ENCODE peak calls at places on chromosomes 11 and 22, in ten cellular contexts. T is GM04503; O is AG09309; Y is stimulated activated effector memory CD8-positive, alpha-beta T cell treated with anti-CD3 and anti-CD28 coated beads, Interleukin-12 subunit alpha, Interleukin-12 subunit beta, amount 100 ng/mL, for 72 hours; Z is HFF-Myc; M is AG09319; B is T-helper 2 cell treated with Interferon-gamma antibody and Interleukin-4, amounts not matched to agents 5 μg/mL and 100 μg/mL, for 36 hours; K is stimulated activated CD8-positive, alpha-beta memory T cell treated with anti-CD3 and anti-CD28 coated beads, Interleukin-4, amount 100 ng/mL, for 1 hour; H is lower leg skin; Q is kidney tubule cell. J is an unnamed sample.
A peak's percentile ranks its signal among the peaks of the same experiment; 100 is the strongest.

GRCh38 chr22:45994516-45995404 is 17.8 kb upstream of the WNT7B start:
- DNase-seq in K (peak; percentile 66), Q (peak; percentile 71), B (peak; percentile 55), M (no peak), O (no peak), H (peak; percentile 96), Y (peak; percentile 89), Z (no peak), T (no peak), J (no peak)

GRCh38 chr11:2299773-2300172 is 1.9 kb downstream of the C11orf21 start:
- DNase-seq in T (no peak), Q (no peak), K (no peak), Z (no peak), B (no peak), Y (no peak), M (no peak), H (peak; percentile 56), O (no peak), J (no peak)

GRCh38 chr22:46035742-46036557 is 59.0 kb upstream of the WNT7B start:
- DNase-seq in M (peak; percentile 99), Q (peak; percentile 99), K (peak; percentile 99), Z (peak; percentile 89), H (peak; percentile 100), Y (peak; percentile 99), T (peak; percentile 81), O (peak; percentile 93), B (peak; percentile 99), J (peak; percentile 90)

GRCh38 chr11:65680192-65680743 is 17.6 kb upstream of the RELA start:
- DNase-seq in Q (no peak), K (no peak), H (no peak), O (no peak), B (no peak), Z (no peak), M (no peak), T (no peak), Y (no peak), J (no peak)

GRCh38 chr11:85307381-85307780 is 319.8 kb downstream of the DLG2 start:
- DNase-seq in K (no peak), T (peak; percentile 3), M (no peak), Z (no peak), Q (peak; percentile 57), H (no peak), B (no peak), Y (no peak), O (no peak), J (peak; percentile 56)

GRCh38 chr11:2886191-2886894 is 768 bp upstream of the CDKN1C start:
- DNase-seq in M (no peak), Q (no peak), K (no peak), Z (no peak), B (no peak), O (no peak), Y (no peak), H (no peak), T (no peak), J (no peak)

GRCh38 chr22:47591016-47591415 is 828.6 kb downstream of the TBC1D22A start:
- DNase-seq in M (no peak), O (no peak), B (no peak), K (no peak), Q (no peak), Y (no peak), Z (no peak), H (peak; percentile 77), T (no peak), J (no peak)

GRCh38 chr22:47203554-47203991 is 441.1 kb downstream of the TBC1D22A start:
- DNase-seq in Z (no peak), H (peak; percentile 79), M (no peak), Y (no peak), K (no peak), B (no peak), Q (no peak), T (no peak), O (no peak), J (no peak)

GRCh38 chr11:82732734-82733443 is 775 bp downstream of the FAM181B start:
- DNase-seq in Z (no peak), Q (no peak), T (no peak), M (no peak), K (no peak), B (no peak), Y (no peak), O (no peak), H (no peak), J (no peak)

GRCh38 chr22:41028841-41029240 is 63.6 kb upstream of the EP300 start:
- DNase-seq in Y (no peak), K (no peak), H (no peak), T (peak; percentile 88), M (peak; percentile 66), Z (no peak), Q (peak; percentile 70), O (peak; percentile 87), B (no peak), J (peak; percentile 93)

J was measured in HS-5.